ENCODE peak calls at places on chromosome 5, in six cellular contexts. F is A549, A is transverse colon, H is IMR-90, V is endothelial cell of umbilical vein, R is suprapubic skin. U is an unnamed sample. For H3K4me1, the result is how much of the 10 kb centered on the place peaks cover.

GRCh38 chr5:8884029-8884428 is 661.8 kb downstream of the SEMA5A start:
- DNase-seq in A (no peak), F (no peak), H (no peak), V (no peak), R (no peak), U (no peak)

GRCh38 chr5:41256400-41256799 is 43.1 kb upstream of the C6 start:
- DNase-seq in H (no peak), A (no peak), V (no peak), F (no peak), R (no peak), U (no peak)

GRCh38 chr5:138466058-138466899 is 1.0 kb downstream of the EGR1 start:
- DNase-seq in R (no peak), V (peak), H (peak), A (peak), F (no peak), U (peak)

GRCh38 chr5:38718874-38719391 is 126.9 kb upstream of the OSMR start:
- DNase-seq in R (no peak), A (no peak), V (no peak), F (no peak), H (peak), U (no peak)

GRCh38 chr5:146428658-146429057 is 18.5 kb upstream of the TCERG1 start:
- DNase-seq in H (no peak), A (peak), R (no peak), F (no peak), V (no peak), U (no peak)

GRCh38 chr5:44332360-44332971 is 56.8 kb downstream of the FGF10 start:
- DNase-seq in V (peak), F (peak), R (no peak), H (peak), A (no peak), U (no peak)

GRCh38 chr5:56147679-56148230 is 85.4 kb downstream of the ANKRD55 start:
- DNase-seq in H (no peak), F (no peak), A (no peak), R (no peak), V (no peak), U (no peak)

GRCh38 chr5:1557114-1557873 is 33.5 kb upstream of the LPCAT1 start:
- DNase-seq in A (peak), V (no peak), R (no peak), F (no peak), H (no peak), U (no peak)

GRCh38 chr5:127051591-127051990 is 21.2 kb upstream of the MARCHF3 start:
- DNase-seq in A (no peak), H (no peak), V (no peak), F (no peak), R (no peak), U (no peak)

GRCh38 chr5:125232779-125233230 is 486.4 kb upstream of the ZNF608 start:
- DNase-seq in H (peak), A (no peak), R (no peak), F (no peak), V (peak), U (no peak)

GRCh38 chr5:167753725-167754490 is 537.5 kb upstream of the WWC1 start:
- DNase-seq in A (no peak), R (no peak), H (no peak), F (no peak), V (no peak), U (no peak)

GRCh38 chr5:89769975-89770374 is 639.6 kb downstream of the CETN3 start:
- DNase-seq in A (no peak), V (peak), F (no peak), R (no peak), H (peak), U (no peak)
- TF ChIP-seq CTCF in A (no peak), V (no peak), F (no peak), R (no peak), H (no peak), U (no peak)

DNA sequence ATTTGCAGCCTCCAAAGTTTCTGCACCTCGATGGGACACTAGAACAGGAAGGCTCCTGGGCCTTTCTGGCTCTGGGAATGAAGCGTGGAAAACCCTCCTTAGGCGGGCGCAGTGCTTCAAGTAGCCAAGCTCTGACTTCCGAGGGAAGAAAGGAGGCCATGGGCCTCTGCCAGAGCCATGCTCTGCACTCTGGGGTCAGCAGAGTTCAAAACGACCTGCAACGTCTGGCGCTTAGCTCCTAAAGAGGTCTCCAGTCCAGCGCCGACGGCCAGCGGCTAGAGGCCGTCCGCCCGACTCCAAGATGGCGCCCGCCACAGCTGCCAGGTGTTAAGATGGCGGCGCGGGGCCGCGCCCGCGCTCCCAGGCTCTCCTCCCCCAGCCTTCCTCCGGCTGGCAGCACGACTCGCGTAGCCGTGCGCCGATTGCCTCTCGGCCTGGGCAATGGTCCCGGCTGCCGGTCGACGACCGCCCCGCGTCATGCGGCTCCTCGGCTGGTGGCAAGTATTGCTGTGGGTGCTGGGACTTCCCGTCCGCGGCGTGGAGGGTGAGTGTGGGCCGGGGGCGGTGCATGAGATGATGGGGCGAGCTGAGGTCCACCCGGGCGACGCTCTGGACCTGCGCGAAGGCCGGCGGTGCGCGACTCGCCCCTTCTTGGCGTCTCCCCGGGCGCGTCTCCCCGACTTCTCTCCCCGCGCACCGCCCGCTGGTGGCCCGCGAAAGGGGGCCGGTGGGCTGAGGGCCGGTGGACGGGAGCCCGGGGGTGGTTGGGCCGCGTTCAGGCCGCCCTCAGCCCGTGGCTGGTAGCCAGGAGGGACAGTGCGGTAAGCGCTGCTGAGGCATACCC is at the start of gene TXNDC15:
- DNase-seq in A (peak), F (peak), H (peak), V (peak), R (peak), U (peak)
- TF ChIP-seq POLR2A in A (peak), F (peak), H (peak), V (peak), R (peak), U (peak)

GRCh38 chr5:67014191-67014590 is 182.4 kb downstream of the CD180 start:
- DNase-seq in A (no peak), H (no peak), F (no peak), V (peak), R (no peak), U (no peak)
- H3K4me1 ChIP-seq in A (under half), H (under half), F (under half), V (half or more), R (half or more), U (under half)

GRCh38 chr5:173496129-173496882 is 120.1 kb downstream of the BOD1 start:
- DNase-seq in R (no peak), F (no peak), A (no peak), V (no peak), H (peak), U (peak)
- TF ChIP-seq CTCF in R (no peak), F (no peak), A (no peak), V (no peak), H (no peak), U (no peak)